ENCODE peak calls at places on chromosomes 3 and 15, in ten cellular contexts. B is tibial artery, M is NAMALWA, K is left colon, Z is right lobe of liver, T is left ventricle myocardium inferior, X is mesothelial cell of epicardium, V is NCI-H2107, U is kidney glomerular epithelial cell, G is progenitor cell of endocrine pancreas. P is an unnamed sample.

GRCh38 chr15:61556037-61556648 is 327.0 kb upstream of the RORA start:
- DNase-seq in B (no peak), M (no peak), K (no peak), Z (no peak), T (no peak), X (no peak), V (no peak), U (peak), G (no peak), P (peak)

GRCh38 chr3:185549651-185550111 is 2.7 kb downstream of the LIPH start:
- DNase-seq in B (no peak), M (no peak), K (no peak), Z (no peak), T (no peak), X (no peak), V (no peak), U (no peak), G (no peak), P (no peak)

GRCh38 chr3:194738254-194739093 is 52.8 kb downstream of the FAM43A start:
- DNase-seq in B (peak), M (no peak), K (peak), Z (no peak), T (peak), X (no peak), V (no peak), U (peak), G (no peak), P (peak)

GRCh38 chr15:90394074-90394473 is 6.0 kb downstream of the IQGAP1 start:
- DNase-seq in B (no peak), M (no peak), K (peak), Z (no peak), T (no peak), X (no peak), V (no peak), U (no peak), G (no peak), P (no peak)

GRCh38 chr15:67828379-67828968 is 3.2 kb downstream of the SKOR1 start:
- DNase-seq in B (no peak), M (no peak), K (no peak), Z (no peak), T (no peak), X (no peak), V (no peak), U (no peak), G (no peak), P (no peak)

GRCh38 chr3:21054064-21054463 is 696.9 kb downstream of the ZNF385D start:
- DNase-seq in B (no peak), M (no peak), K (no peak), Z (no peak), T (no peak), X (no peak), V (no peak), U (no peak), G (no peak), P (no peak)

GRCh38 chr3:70120360-70120966 is 120.9 kb downstream of the SAMMSON start:
- DNase-seq in B (peak), M (peak), K (peak), Z (peak), T (peak), X (no peak), V (no peak), U (peak), G (no peak), P (peak)

GRCh38 chr3:66923991-66924390 is 74.1 kb upstream of the KBTBD8 start:
- DNase-seq in B (no peak), M (no peak), K (no peak), Z (no peak), T (no peak), X (no peak), V (no peak), U (no peak), G (no peak), P (no peak)

GRCh38 chr3:46370784-46371183 is at the start of gene CCR5:
- DNase-seq in B (no peak), M (no peak), K (no peak), Z (no peak), T (no peak), X (no peak), V (no peak), U (no peak), G (no peak), P (no peak)

GRCh38 chr3:172585954-172586353 is 62.7 kb upstream of the TNFSF10 start:
- DNase-seq in B (no peak), M (no peak), K (no peak), Z (no peak), T (no peak), X (no peak), V (no peak), U (no peak), G (no peak), P (no peak)

GRCh38 chr3:140242818-140243276 is 307.9 kb downstream of the CLSTN2 start:
- DNase-seq in B (no peak), M (no peak), K (no peak), Z (no peak), T (no peak), X (no peak), V (peak), U (peak), G (no peak), P (peak)

GRCh38 chr15:40070166-40070557 is 31.2 kb upstream of the SRP14 start:
- DNase-seq in B (no peak), M (no peak), K (no peak), Z (no peak), T (no peak), X (no peak), V (no peak), U (no peak), G (no peak), P (no peak)